ENCODE peak calls at places on chromosomes 7 and 10, in nine cellular contexts. C, B, W, F, N, Y, J, X and G are unnamed samples.

GRCh38 chr10:84665883-84666463 is 337.6 kb downstream of the CCSER2 start:
- DNase-seq in J (no peak), F (no peak), Y (no peak), X (no peak), B (no peak), W (no peak), C (no peak), N (no peak), G (no peak)

GRCh38 chr7:157840913-157841756 is 504.3 kb downstream of the DNAJB6 start:
- DNase-seq in Y (no peak), B (peak), C (no peak), X (no peak), F (no peak), N (no peak), W (no peak), J (no peak), G (no peak)

GRCh38 chr7:136890379-136890778 is 21.9 kb downstream of the CHRM2 start:
- DNase-seq in X (no peak), Y (no peak), C (no peak), B (no peak), N (no peak), W (no peak), F (no peak), J (no peak), G (no peak)

GRCh38 chr7:155415093-155415492 is 42.8 kb upstream of the EN2 start:
- DNase-seq in W (no peak), J (no peak), N (no peak), F (no peak), B (no peak), X (no peak), Y (no peak), C (no peak), G (no peak)

GRCh38 chr7:144834516-144835165 is 1.2 kb downstream of the TPK1 start:
- DNase-seq in B (no peak), N (no peak), J (no peak), C (peak), W (no peak), F (no peak), Y (peak), X (no peak), G (no peak)

GRCh38 chr10:24556746-24557742 is 166.6 kb downstream of the ARHGAP21 start:
- DNase-seq in F (peak), W (peak), B (no peak), X (no peak), J (peak), C (peak), Y (no peak), N (peak), G (peak)

GRCh38 chr10:33186150-33186549 is 148.3 kb downstream of the NRP1 start:
- DNase-seq in F (no peak), B (no peak), N (no peak), C (no peak), Y (no peak), W (no peak), J (no peak), X (no peak), G (no peak)

GRCh38 chr7:108129018-108129965 is 869 bp downstream of the LAMB4 start:
- DNase-seq in J (no peak), N (no peak), F (peak), W (no peak), B (no peak), X (no peak), Y (no peak), C (no peak), G (no peak)

GRCh38 chr7:75842836-75843446 is 29.3 kb upstream of the CCL24 start:
- DNase-seq in C (peak), J (peak), F (peak), X (no peak), N (peak), W (peak), B (no peak), Y (no peak), G (peak)

GRCh38 chr7:36686499-36686898 is 37.8 kb downstream of the AOAH start:
- DNase-seq in F (no peak), X (no peak), J (no peak), W (no peak), N (no peak), Y (no peak), C (peak), B (no peak), G (peak)

GRCh38 chr7:111312966-111313365 is 222.0 kb downstream of the LRRN3 start:
- DNase-seq in N (no peak), W (no peak), C (peak), X (no peak), J (no peak), B (no peak), F (peak), Y (no peak), G (peak)

GRCh38 chr7:6530626-6531491 is 20.4 kb downstream of the GRID2IP start:
- DNase-seq in C (no peak), J (no peak), Y (no peak), N (no peak), W (no peak), F (no peak), X (no peak), B (no peak), G (no peak)

GRCh38 chr10:33064706-33065105 is 106.7 kb upstream of the ITGB1 start:
- DNase-seq in F (no peak), Y (no peak), W (no peak), N (no peak), C (peak), X (no peak), J (no peak), B (no peak), G (no peak)

GRCh38 chr10:69180525-69181204 is 631 bp downstream of the SUPV3L1 start:
- DNase-seq in F (no peak), J (no peak), W (no peak), Y (no peak), N (no peak), C (peak), B (no peak), X (no peak), G (no peak)

GRCh38 chr10:73797324-73798025 is 12.1 kb downstream of the ZSWIM8 start:
- DNase-seq in F (no peak), N (peak), C (no peak), J (no peak), B (no peak), X (no peak), Y (no peak), W (no peak), G (no peak)

GRCh38 chr7:38410056-38410455 is 136.6 kb upstream of the TARP start:
- DNase-seq in B (no peak), W (no peak), J (no peak), Y (no peak), C (no peak), X (no peak), F (no peak), N (no peak), G (no peak)

GRCh38 chr10:90007226-90007625 is 305.8 kb downstream of the KIF20B start:
- DNase-seq in N (peak), Y (no peak), W (no peak), C (no peak), J (no peak), X (no peak), B (no peak), F (no peak), G (no peak)
- TF ChIP-seq CTCF in N (no peak), Y (no peak), W (no peak), C (no peak), J (no peak), X (no peak), B (no peak), F (no peak), G (no peak)

DNA sequence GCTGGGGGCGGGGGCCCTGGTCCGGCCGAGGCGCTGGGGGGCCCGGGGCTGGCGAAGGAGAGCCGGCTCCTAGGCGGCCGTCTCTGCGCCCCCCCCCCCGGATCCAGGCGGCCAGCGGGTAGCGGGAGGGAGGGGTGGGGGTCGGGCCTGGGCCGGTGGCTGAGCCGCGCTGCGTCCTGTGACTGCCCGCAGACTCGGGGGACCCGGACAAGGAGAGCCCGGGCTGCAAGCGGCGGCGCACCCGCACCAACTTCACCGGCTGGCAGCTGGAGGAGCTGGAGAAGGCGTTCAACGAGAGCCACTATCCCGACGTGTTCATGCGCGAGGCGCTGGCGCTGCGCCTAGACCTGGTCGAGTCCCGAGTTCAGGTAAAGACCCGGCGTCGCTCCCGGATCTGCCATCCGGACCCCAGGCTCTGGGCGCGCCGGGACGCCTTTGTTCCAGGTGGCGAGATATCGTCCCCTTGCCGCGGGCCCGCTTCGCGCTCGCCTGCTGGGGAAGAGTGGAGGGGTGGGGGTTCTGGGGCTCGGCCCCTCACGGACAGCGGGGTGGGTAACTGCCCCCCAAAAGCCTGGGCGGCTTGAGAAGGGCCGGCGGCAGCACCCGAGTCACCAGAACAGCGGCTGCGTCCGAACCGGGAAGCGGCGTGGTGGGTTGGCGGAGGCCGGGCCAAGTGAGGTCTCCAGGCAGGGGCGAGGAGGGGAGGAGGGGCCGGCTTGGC is 816 bp downstream of the UNCX start:
- DNase-seq in C (no peak), J (no peak), X (no peak), B (no peak), N (no peak), W (no peak), F (no peak), Y (no peak), G (no peak)
- H3K4me3 ChIP-seq in C (no peak), J (no peak), X (no peak), B (no peak), N (no peak), W (no peak), F (no peak), Y (no peak), G (no peak)

GRCh38 chr7:150806863-150807262 is 6.3 kb downstream of the TMEM176A start:
- DNase-seq in B (no peak), X (no peak), Y (no peak), W (no peak), F (no peak), J (no peak), N (no peak), C (no peak), G (no peak)

GRCh38 chr7:150803161-150803860 is 2.7 kb downstream of the TMEM176A start:
- DNase-seq in C (no peak), F (no peak), N (no peak), W (no peak), B (no peak), J (no peak), Y (no peak), X (no peak), G (no peak)

GRCh38 chr7:150804802-150805201 is 4.2 kb downstream of the TMEM176A start:
- DNase-seq in X (no peak), F (no peak), W (no peak), N (no peak), J (no peak), B (no peak), Y (no peak), C (no peak), G (no peak)

GRCh38 chr7:150805864-150806263 is 5.3 kb downstream of the TMEM176A start:
- DNase-seq in Y (no peak), B (no peak), N (no peak), C (no peak), X (no peak), J (no peak), F (no peak), W (no peak), G (no peak)

DNA sequence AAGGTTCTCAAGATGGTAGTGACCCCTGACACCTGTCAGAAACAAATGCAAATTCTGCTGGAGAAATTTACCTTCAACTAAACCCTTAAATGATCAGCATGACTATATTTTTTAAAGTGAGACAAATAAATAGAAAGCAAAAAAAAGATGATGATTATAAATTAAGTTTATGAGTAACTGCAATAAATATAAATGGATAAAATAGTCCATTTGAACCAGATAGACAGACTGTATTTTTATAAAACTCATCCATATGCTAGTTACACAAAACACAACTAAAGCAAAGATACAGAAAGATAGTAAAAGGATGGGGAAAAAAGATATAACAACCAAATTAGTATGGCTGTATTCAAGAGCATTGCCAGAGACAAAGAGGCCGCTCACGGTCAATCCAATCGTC is 5.9 kb downstream of the TMEM176A start:
- DNase-seq in W (no peak), J (no peak), X (no peak), N (no peak), C (no peak), Y (no peak), B (no peak), F (no peak), G (no peak)
- TF ChIP-seq CTCF in W (no peak), J (no peak), X (no peak), N (no peak), C (no peak), Y (no peak), B (no peak), F (no peak), G (no peak)

GRCh38 chr7:19139706-19140327 is 5.4 kb downstream of the FERD3L start:
- DNase-seq in X (no peak), F (no peak), N (no peak), B (no peak), C (no peak), Y (no peak), J (no peak), W (no peak), G (no peak)

GRCh38 chr7:19143930-19144574 is 1.2 kb downstream of the FERD3L start:
- DNase-seq in N (no peak), X (no peak), C (no peak), F (no peak), W (no peak), B (peak), J (no peak), Y (no peak), G (no peak)

GRCh38 chr7:19146699-19147098 is 1.5 kb upstream of the FERD3L start:
- DNase-seq in C (peak), X (no peak), Y (no peak), W (no peak), N (no peak), F (peak), J (no peak), B (no peak), G (peak)

GRCh38 chr7:19145429-19146201 is 394 bp upstream of the FERD3L start:
- DNase-seq in C (no peak), Y (no peak), F (no peak), B (no peak), X (no peak), N (no peak), W (no peak), J (no peak), G (no peak)

DNA sequence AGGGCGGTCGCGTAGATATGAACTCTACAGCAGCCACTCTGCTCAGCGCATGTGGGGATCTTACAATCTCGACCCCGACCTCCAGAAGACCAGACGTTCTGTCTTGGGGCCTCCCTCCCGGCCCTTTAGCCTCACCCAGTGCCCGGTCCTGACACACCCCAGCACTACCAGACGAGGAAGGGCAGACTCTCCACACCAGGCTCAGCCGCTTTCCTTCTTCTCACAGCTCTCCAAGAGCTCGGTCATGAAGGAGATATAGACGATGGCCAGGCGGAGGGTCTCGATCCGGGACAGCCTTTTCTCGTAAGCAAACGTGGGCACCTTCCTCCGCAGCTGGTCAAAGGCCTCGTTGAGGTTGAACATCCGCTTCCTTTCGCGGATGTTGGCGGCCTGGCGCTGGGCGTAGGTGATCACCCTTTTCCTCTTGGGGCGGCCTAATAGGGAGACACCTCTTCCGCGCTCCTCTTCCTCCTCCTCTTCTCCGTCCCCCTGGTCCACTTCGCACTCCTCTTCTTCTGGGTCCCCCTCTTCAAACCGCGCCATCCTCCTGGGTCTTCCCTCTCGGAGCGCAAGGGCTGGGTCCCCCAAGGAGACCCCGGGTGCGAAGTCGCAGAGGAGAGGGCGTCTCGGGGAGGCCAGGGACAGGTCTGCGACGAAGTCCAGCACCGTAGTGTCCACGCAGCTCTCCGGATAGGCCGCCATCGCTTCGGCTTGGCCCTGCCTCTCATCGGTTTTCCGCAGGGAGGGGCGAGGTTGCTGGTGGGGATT is at the start of gene FERD3L:
- DNase-seq in W (no peak), F (no peak), B (peak), X (no peak), N (no peak), Y (no peak), J (no peak), C (no peak), G (no peak)
- H3K4me3 ChIP-seq in W (no peak), F (peak), B (peak), X (no peak), N (no peak), Y (no peak), J (peak), C (no peak), G (no peak)

DNA sequence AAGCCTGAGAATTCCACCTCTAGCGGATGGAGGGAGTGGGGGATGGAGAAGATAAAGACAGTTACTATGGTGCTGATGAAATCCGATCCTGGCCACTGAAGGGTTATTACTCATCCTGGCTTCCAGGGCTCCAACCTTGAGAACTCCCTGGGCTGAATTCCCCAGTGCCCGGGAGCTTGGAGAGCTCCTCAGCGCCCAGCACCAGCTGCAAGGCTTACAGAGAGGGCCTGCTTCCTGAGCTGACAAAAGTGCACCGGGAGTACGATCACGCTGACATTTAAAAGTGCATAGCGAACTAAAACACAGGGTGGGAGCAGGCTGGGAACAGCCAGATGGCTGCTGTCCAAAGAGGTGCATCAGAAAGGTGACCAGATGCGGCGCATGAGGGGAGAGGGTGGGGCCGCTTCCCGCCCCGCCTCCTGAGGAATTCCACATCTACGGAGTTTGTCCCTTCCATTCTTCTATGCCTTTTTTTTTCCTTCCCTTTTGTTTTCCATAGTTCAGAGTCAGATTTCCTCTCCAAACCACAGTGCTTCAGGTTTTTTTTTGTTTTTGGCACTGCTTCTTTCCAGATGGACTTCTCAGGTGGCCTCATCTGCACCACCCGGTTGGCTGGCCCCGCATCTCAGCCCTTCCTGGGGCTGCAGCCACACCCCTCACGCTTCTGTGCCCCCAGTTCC is 62.3 kb upstream of the MKRN1 start:
- DNase-seq in J (peak), B (peak), W (peak), F (peak), N (peak), Y (peak), X (peak), C (peak), G (peak)
- TF ChIP-seq CTCF in J (no peak), B (no peak), W (no peak), F (no peak), N (no peak), Y (no peak), X (no peak), C (no peak), G (no peak)

GRCh38 chr10:92594194-92594593 is 1.3 kb downstream of the KIF11 start:
- DNase-seq in B (no peak), J (no peak), Y (no peak), W (no peak), N (no peak), C (no peak), F (no peak), X (no peak), G (no peak)
- H3K4me3 ChIP-seq in B (no peak), J (peak), Y (no peak), W (peak), N (peak), C (peak), F (peak), X (no peak), G (peak)

DNA sequence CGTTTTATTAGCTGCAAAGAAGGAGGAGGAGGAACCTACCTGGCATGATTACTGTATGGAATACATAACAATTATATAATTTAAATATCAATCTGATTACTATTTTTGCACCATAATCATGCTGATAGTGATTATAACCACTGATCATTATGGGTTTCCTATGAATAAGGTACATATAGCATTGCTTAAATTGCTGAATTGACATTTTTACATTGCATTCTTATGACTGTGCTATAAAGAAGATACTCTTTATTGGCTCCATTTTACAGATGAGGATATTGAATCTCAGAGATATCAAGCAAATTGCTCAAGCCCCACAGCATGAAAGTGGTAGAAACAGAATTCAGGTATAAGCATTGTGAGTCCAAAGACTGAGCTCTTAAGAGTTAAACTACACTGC is 23.1 kb downstream of the DKK1 start:
- DNase-seq in W (no peak), C (no peak), X (no peak), Y (no peak), F (no peak), B (no peak), N (no peak), J (no peak), G (no peak)
- TF ChIP-seq CTCF in W (no peak), C (no peak), X (no peak), Y (no peak), F (no peak), B (no peak), N (no peak), J (no peak), G (no peak)

DNA sequence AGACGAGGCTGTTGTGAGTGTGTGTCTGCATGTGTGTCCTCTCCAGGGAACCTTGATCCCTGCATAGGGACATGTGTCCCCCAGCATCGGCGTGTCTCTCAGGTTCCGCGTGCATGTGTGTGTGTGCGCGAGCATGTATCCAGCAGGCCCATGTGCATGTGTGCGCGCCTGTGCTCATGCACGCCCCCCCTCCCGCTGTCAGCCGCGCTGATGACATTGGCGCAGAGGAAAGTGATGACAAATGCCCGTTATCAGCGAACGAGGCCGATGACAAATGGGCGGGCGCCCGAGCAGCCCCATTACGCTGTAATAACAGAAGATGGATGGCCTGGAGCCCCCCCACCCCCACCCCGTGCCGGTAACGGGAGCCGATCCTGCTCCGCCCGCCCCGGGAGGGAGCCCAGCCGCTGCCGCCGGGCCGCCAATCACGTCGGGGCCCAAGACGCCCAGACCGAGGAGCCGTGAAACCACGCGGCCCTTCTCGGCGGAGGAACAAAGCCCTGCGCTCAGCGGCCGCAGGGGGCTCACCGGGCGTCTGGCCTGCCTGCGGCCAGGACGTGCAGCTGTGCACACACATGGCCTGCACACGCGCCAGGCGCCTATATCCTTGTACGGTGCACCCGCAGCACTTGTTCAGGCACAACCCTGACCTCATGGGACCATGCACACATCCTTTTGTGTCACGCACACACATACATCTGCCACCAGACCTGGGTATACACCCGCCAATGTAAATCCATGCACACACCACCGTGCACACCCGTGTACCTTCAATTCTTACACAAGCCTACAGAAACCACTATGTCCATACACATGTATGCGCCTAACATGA is 21.5 kb downstream of the POLL start:
- DNase-seq in N (no peak), X (no peak), Y (no peak), C (peak), F (no peak), B (peak), W (no peak), J (no peak), G (no peak)
- H3K4me3 ChIP-seq in N (no peak), X (no peak), Y (no peak), C (peak), F (peak), B (peak), W (peak), J (no peak), G (peak)